ENCODE peak calls at places on chromosomes 5 and 9, in seven cellular contexts. U is K562, D is SK-N-SH, X is HCT116, O is H1, Z is HepG2, L is GM12878. G is an unnamed sample.

GRCh38 chr5:57277085-57277484 is 103.2 kb downstream of the GPBP1 start:
- DNase-seq in U (peak; percentile 13), D (peak; percentile 8), X (peak; percentile 13), O (no peak), Z (no peak), L (no peak), G (no peak)

GRCh38 chr9:106878943-106879916 is 16.3 kb downstream of the ZNF462 start:
- DNase-seq in U (no peak), D (peak; percentile 61), X (no peak), O (no peak), Z (no peak), L (no peak), G (peak; percentile 63)

GRCh38 chr9:133967024-133967741 is 24.9 kb downstream of the VAV2 start:
- DNase-seq in U (no peak), D (no peak), X (no peak), O (no peak), Z (no peak), L (no peak), G (no peak)

GRCh38 chr5:2538169-2538568 is 213.3 kb downstream of the IRX2 start:
- DNase-seq in U (no peak), D (no peak), X (no peak), O (no peak), Z (no peak), L (no peak), G (no peak)

GRCh38 chr9:126661122-126661520 is 47.4 kb downstream of the LMX1B start:
- DNase-seq in U (no peak), D (no peak), X (no peak), O (no peak), Z (no peak), L (no peak), G (no peak)

GRCh38 chr9:127203501-127204327 is 60.9 kb upstream of the GARNL3 start:
- DNase-seq in U (no peak), D (no peak), X (no peak), O (no peak), Z (no peak), L (no peak), G (no peak)

GRCh38 chr5:138179277-138179857 is 455 bp downstream of the KIF20A start:
- DNase-seq in U (peak; percentile 34), D (peak; percentile 11), X (no peak), O (no peak), Z (peak; percentile 8), L (no peak), G (no peak)

GRCh38 chr9:97924386-97924785 is 2.1 kb upstream of the TRMO start:
- DNase-seq in U (no peak), D (no peak), X (no peak), O (no peak), Z (no peak), L (no peak), G (no peak)

GRCh38 chr5:148523139-148523538 is 131.2 kb downstream of the HTR4 start:
- DNase-seq in U (no peak), D (no peak), X (peak; percentile 6), O (no peak), Z (no peak), L (no peak), G (no peak)

GRCh38 chr5:135425641-135426040 is 21.5 kb downstream of the DCANP1 start:
- DNase-seq in U (no peak), D (no peak), X (no peak), O (no peak), Z (no peak), L (no peak), G (no peak)

GRCh38 chr9:112032009-112032408 is 135.4 kb downstream of the UGCG start:
- DNase-seq in U (no peak), D (no peak), X (no peak), O (no peak), Z (no peak), L (peak; percentile 97), G (no peak)

GRCh38 chr5:3481175-3481574 is 114.5 kb upstream of the IRX1 start:
- DNase-seq in U (no peak), D (no peak), X (no peak), O (no peak), Z (no peak), L (no peak), G (no peak)

GRCh38 chr9:30301271-30301963 is 2083.0 kb upstream of the ACO1 start:
- DNase-seq in U (no peak), D (no peak), X (no peak), O (no peak), Z (no peak), L (no peak), G (no peak)

GRCh38 chr9:34611251-34611810 is 566 bp downstream of the RPP25L start:
- DNase-seq in U (peak; percentile 17), D (no peak), X (no peak), O (no peak), Z (no peak), L (no peak), G (no peak)

GRCh38 chr5:10254686-10255085 is 4.6 kb downstream of the CCT5 start:
- DNase-seq in U (no peak), D (no peak), X (no peak), O (no peak), Z (no peak), L (no peak), G (no peak)

GRCh38 chr9:123568691-123569342 is 212.8 kb downstream of the CRB2 start:
- DNase-seq in U (no peak), D (peak; percentile 42), X (no peak), O (no peak), Z (no peak), L (no peak), G (no peak)

GRCh38 chr9:137370865-137371520 is 52.0 kb downstream of the EXD3 start:
- DNase-seq in U (no peak), D (no peak), X (no peak), O (no peak), Z (no peak), L (no peak), G (no peak)

GRCh38 chr9:72383978-72384709 is 19.1 kb upstream of the ZFAND5 start:
- DNase-seq in U (no peak), D (no peak), X (no peak), O (no peak), Z (no peak), L (no peak), G (no peak)
- TF ChIP-seq JUND in U (no peak), D (peak; percentile 55), X (no peak), O (no peak), Z (no peak), L (no peak), G (no peak)

GRCh38 chr5:93425102-93425501 is 155.9 kb downstream of the NR2F1-AS1 start:
- DNase-seq in U (no peak), D (no peak), X (no peak), O (no peak), Z (no peak), L (no peak), G (no peak)

GRCh38 chr5:93421987-93422391 is 159.0 kb downstream of the NR2F1-AS1 start:
- DNase-seq in U (no peak), D (peak; percentile 38), X (no peak), O (no peak), Z (no peak), L (no peak), G (no peak)

GRCh38 chr5:93421498-93421897 is 159.5 kb downstream of the NR2F1-AS1 start:
- DNase-seq in U (no peak), D (no peak), X (no peak), O (peak; percentile 33), Z (no peak), L (no peak), G (no peak)

GRCh38 chr5:93423333-93423714 is 157.7 kb downstream of the NR2F1-AS1 start:
- DNase-seq in U (no peak), D (no peak), X (no peak), O (no peak), Z (no peak), L (no peak), G (no peak)

DNA sequence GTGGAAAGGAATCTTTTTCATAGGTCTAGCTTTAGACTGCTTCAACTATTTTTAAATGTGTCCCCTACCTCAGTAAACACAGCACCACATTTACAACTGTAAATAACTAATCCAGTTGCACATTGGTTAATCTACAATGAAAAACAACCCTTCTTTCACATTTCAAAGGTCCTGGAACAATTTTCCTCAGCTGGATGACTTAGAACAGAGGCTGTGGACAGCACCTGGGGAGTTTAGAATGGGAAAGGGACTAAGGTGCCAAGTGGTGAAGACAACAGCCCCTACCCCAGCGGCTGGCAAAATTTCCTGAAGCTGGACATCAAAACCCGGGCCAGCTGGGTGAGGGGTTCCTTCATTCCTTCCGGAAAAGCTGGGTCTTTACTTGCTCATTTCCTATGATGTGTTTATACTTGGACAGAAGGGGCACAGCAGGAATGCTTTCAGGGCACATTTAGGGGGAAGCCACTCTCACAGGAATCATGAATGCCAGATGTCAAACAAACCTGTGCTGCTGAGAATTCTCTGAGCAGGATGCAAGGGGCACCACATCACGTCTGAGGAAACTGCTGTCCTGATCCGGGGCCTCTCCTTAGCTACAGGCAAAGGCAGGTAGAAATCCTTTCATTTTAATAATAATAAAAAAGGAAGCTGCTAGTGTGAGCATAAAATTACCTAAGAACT is 158.2 kb downstream of the NR2F1-AS1 start:
- DNase-seq in U (no peak), D (peak; percentile 18), X (no peak), O (no peak), Z (no peak), L (no peak), G (no peak)
- TF ChIP-seq JUND in U (no peak), D (no peak), X (no peak), O (no peak), Z (no peak), L (no peak), G (no peak)

DNA sequence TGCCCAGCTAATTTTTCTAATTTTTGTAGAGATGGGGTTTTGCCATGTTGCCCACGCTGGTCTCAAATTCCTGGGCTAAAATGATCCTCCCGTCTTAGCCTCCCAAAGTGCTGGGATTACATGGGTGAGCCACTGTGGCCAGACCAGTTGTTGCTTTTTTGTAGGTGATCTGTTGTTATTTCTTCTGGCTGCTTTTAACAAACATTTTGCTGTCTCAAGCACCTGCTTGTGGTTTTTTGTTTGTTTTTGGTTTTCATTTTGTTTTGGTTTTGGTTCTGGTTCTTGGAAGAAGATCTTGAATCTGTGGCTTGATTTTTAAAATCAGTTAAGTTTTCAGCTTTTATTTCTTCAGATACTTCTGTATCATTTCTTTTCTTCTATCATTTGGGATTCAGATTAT is 21.1 kb downstream of the ERCC6L2 start:
- DNase-seq in U (no peak), D (no peak), X (no peak), O (no peak), Z (no peak), L (no peak), G (no peak)
- TF ChIP-seq JUND in U (no peak), D (no peak), X (no peak), O (no peak), Z (no peak), L (no peak), G (no peak)

DNA sequence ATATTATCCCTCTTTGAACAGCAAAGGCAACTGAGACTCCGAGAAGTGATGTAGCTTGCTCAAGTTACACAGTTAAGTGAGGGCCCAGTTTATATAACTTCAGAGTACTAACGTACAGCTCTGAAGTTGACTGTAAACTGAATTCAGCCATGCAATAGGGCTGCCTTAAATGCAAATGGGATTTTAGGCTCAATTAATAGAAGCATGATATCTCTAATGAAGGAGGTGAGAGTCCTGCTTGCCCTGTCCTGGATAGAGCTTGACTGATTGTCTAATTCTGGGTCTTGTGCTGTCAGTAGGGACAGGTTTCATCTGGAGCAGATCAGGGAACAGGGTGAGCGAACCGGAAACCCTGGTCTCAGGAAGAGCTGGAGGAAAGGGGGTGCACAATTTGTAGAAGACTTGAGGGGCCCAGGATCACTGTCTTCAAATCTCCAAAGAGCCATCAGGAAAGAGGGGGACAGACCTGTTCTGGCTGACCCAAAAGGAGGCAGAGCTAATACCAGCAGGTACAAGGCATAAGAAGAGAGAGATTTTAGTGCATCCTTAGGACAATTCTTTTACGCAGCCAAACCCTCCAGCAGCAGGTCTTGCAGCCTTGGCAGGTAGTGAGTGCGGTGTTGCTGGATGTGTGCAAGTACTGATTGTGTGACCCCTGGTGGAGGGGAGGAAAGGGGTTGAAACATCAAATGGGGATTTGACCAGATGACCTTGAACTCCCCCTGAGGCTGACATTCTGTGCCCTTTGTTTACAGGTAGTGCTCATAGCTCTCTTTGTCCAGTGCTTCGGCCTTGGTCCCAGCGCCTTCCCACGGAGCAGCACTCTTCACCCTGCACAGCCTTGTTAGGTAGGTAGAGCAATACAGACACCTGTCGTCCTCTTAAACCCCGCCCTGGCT is 13.0 kb downstream of the GSN start:
- DNase-seq in U (no peak), D (no peak), X (no peak), O (no peak), Z (peak; percentile 80), L (no peak), G (no peak)
- TF ChIP-seq JUND in U (no peak), D (no peak), X (no peak), O (no peak), Z (no peak), L (no peak), G (no peak)